ENCODE peak calls at places on chromosomes 11 and 22, in five cellular contexts. One of them, this sample, is unnamed.
A peak's percentile ranks its signal among the peaks of the same experiment; 100 is the strongest.

GRCh38 chr11:67354314-67355022 is 1.1 kb upstream of the POLD4 start:
- DNase-seq in T follicular helper cell: no peak
- DNase-seq in NCI-H460: peak; percentile 89
- DNase-seq in stimulated activated CD4-positive, alpha-beta T cell treated with anti-CD3 and anti-CD28 coated beads, Interleukin-1b, Interleukin-23, amount 100 ng/mL, for 4 hours: no peak
- DNase-seq in activated naive CD4-positive, alpha-beta T cell treated with Interleukin-2 at 50 U/mL for 16 hours: no peak
- DNase-seq in this sample: no peak

GRCh38 chr22:46596819-46597218 is 23.4 kb upstream of the GRAMD4 start:
- DNase-seq in T follicular helper cell: no peak
- DNase-seq in NCI-H460: no peak
- DNase-seq in stimulated activated CD4-positive, alpha-beta T cell treated with anti-CD3 and anti-CD28 coated beads, Interleukin-1b, Interleukin-23, amount 100 ng/mL, for 4 hours: no peak
- DNase-seq in activated naive CD4-positive, alpha-beta T cell treated with Interleukin-2 at 50 U/mL for 16 hours: no peak
- DNase-seq in this sample: no peak

GRCh38 chr11:27296406-27296994 is 66.5 kb downstream of the CCDC34 start:
- DNase-seq in T follicular helper cell: no peak
- DNase-seq in NCI-H460: peak; percentile 36
- DNase-seq in stimulated activated CD4-positive, alpha-beta T cell treated with anti-CD3 and anti-CD28 coated beads, Interleukin-1b, Interleukin-23, amount 100 ng/mL, for 4 hours: no peak
- DNase-seq in activated naive CD4-positive, alpha-beta T cell treated with Interleukin-2 at 50 U/mL for 16 hours: no peak
- DNase-seq in this sample: peak; percentile 22

GRCh38 chr11:59818572-59818971 is 8.0 kb upstream of the MRPL16 start:
- DNase-seq in T follicular helper cell: no peak
- DNase-seq in NCI-H460: no peak
- DNase-seq in stimulated activated CD4-positive, alpha-beta T cell treated with anti-CD3 and anti-CD28 coated beads, Interleukin-1b, Interleukin-23, amount 100 ng/mL, for 4 hours: no peak
- DNase-seq in activated naive CD4-positive, alpha-beta T cell treated with Interleukin-2 at 50 U/mL for 16 hours: no peak
- DNase-seq in this sample: no peak

GRCh38 chr11:109960831-109961230 is 132.4 kb upstream of the ZC3H12C start:
- DNase-seq in T follicular helper cell: no peak
- DNase-seq in NCI-H460: no peak
- DNase-seq in stimulated activated CD4-positive, alpha-beta T cell treated with anti-CD3 and anti-CD28 coated beads, Interleukin-1b, Interleukin-23, amount 100 ng/mL, for 4 hours: no peak
- DNase-seq in activated naive CD4-positive, alpha-beta T cell treated with Interleukin-2 at 50 U/mL for 16 hours: no peak
- DNase-seq in this sample: no peak

GRCh38 chr22:24137595-24137994 is 43.7 kb upstream of the SUSD2 start:
- DNase-seq in T follicular helper cell: no peak
- DNase-seq in NCI-H460: no peak
- DNase-seq in stimulated activated CD4-positive, alpha-beta T cell treated with anti-CD3 and anti-CD28 coated beads, Interleukin-1b, Interleukin-23, amount 100 ng/mL, for 4 hours: no peak
- DNase-seq in activated naive CD4-positive, alpha-beta T cell treated with Interleukin-2 at 50 U/mL for 16 hours: no peak
- DNase-seq in this sample: no peak

GRCh38 chr22:30910358-30910757 is 58.2 kb downstream of the MORC2 start:
- DNase-seq in T follicular helper cell: no peak
- DNase-seq in NCI-H460: no peak
- DNase-seq in stimulated activated CD4-positive, alpha-beta T cell treated with anti-CD3 and anti-CD28 coated beads, Interleukin-1b, Interleukin-23, amount 100 ng/mL, for 4 hours: no peak
- DNase-seq in activated naive CD4-positive, alpha-beta T cell treated with Interleukin-2 at 50 U/mL for 16 hours: no peak
- DNase-seq in this sample: no peak

GRCh38 chr22:32827061-32827602 is 25.6 kb downstream of the TIMP3 start:
- DNase-seq in T follicular helper cell: no peak
- DNase-seq in NCI-H460: no peak
- DNase-seq in stimulated activated CD4-positive, alpha-beta T cell treated with anti-CD3 and anti-CD28 coated beads, Interleukin-1b, Interleukin-23, amount 100 ng/mL, for 4 hours: no peak
- DNase-seq in activated naive CD4-positive, alpha-beta T cell treated with Interleukin-2 at 50 U/mL for 16 hours: no peak
- DNase-seq in this sample: no peak

GRCh38 chr11:6387811-6388599 is 2.3 kb upstream of the SMPD1 start:
- DNase-seq in T follicular helper cell: no peak
- DNase-seq in NCI-H460: no peak
- DNase-seq in stimulated activated CD4-positive, alpha-beta T cell treated with anti-CD3 and anti-CD28 coated beads, Interleukin-1b, Interleukin-23, amount 100 ng/mL, for 4 hours: no peak
- DNase-seq in activated naive CD4-positive, alpha-beta T cell treated with Interleukin-2 at 50 U/mL for 16 hours: no peak
- DNase-seq in this sample: no peak

GRCh38 chr22:22556995-22557925 is 1.8 kb downstream of the PRAME start:
- DNase-seq in T follicular helper cell: no peak
- DNase-seq in NCI-H460: no peak
- DNase-seq in stimulated activated CD4-positive, alpha-beta T cell treated with anti-CD3 and anti-CD28 coated beads, Interleukin-1b, Interleukin-23, amount 100 ng/mL, for 4 hours: no peak
- DNase-seq in activated naive CD4-positive, alpha-beta T cell treated with Interleukin-2 at 50 U/mL for 16 hours: no peak
- DNase-seq in this sample: no peak

GRCh38 chr22:28710889-28711285 is 30.7 kb downstream of the CHEK2 start:
- DNase-seq in T follicular helper cell: no peak
- DNase-seq in NCI-H460: peak; percentile 18
- DNase-seq in stimulated activated CD4-positive, alpha-beta T cell treated with anti-CD3 and anti-CD28 coated beads, Interleukin-1b, Interleukin-23, amount 100 ng/mL, for 4 hours: no peak
- DNase-seq in activated naive CD4-positive, alpha-beta T cell treated with Interleukin-2 at 50 U/mL for 16 hours: no peak
- DNase-seq in this sample: no peak

GRCh38 chr11:103648670-103649400 is 387.6 kb upstream of the DDI1 start:
- DNase-seq in T follicular helper cell: no peak
- DNase-seq in NCI-H460: no peak
- DNase-seq in stimulated activated CD4-positive, alpha-beta T cell treated with anti-CD3 and anti-CD28 coated beads, Interleukin-1b, Interleukin-23, amount 100 ng/mL, for 4 hours: no peak
- DNase-seq in activated naive CD4-positive, alpha-beta T cell treated with Interleukin-2 at 50 U/mL for 16 hours: no peak
- DNase-seq in this sample: no peak

GRCh38 chr11:35990170-35990569 is 46.3 kb downstream of the LDLRAD3 start:
- DNase-seq in T follicular helper cell: no peak
- DNase-seq in NCI-H460: no peak
- DNase-seq in stimulated activated CD4-positive, alpha-beta T cell treated with anti-CD3 and anti-CD28 coated beads, Interleukin-1b, Interleukin-23, amount 100 ng/mL, for 4 hours: no peak
- DNase-seq in activated naive CD4-positive, alpha-beta T cell treated with Interleukin-2 at 50 U/mL for 16 hours: no peak
- DNase-seq in this sample: no peak

GRCh38 chr11:133894956-133895549 is 49.7 kb upstream of the SPATA19 start:
- DNase-seq in T follicular helper cell: no peak
- DNase-seq in NCI-H460: no peak
- DNase-seq in stimulated activated CD4-positive, alpha-beta T cell treated with anti-CD3 and anti-CD28 coated beads, Interleukin-1b, Interleukin-23, amount 100 ng/mL, for 4 hours: no peak
- DNase-seq in activated naive CD4-positive, alpha-beta T cell treated with Interleukin-2 at 50 U/mL for 16 hours: no peak
- DNase-seq in this sample: no peak

GRCh38 chr22:36415415-36416168 is 27.8 kb upstream of the MYH9 start:
- DNase-seq in T follicular helper cell: no peak
- DNase-seq in NCI-H460: no peak
- DNase-seq in stimulated activated CD4-positive, alpha-beta T cell treated with anti-CD3 and anti-CD28 coated beads, Interleukin-1b, Interleukin-23, amount 100 ng/mL, for 4 hours: no peak
- DNase-seq in activated naive CD4-positive, alpha-beta T cell treated with Interleukin-2 at 50 U/mL for 16 hours: no peak
- DNase-seq in this sample: no peak

GRCh38 chr22:35449829-35450689 is 50.1 kb downstream of the MCM5 start:
- DNase-seq in T follicular helper cell: no peak
- DNase-seq in NCI-H460: no peak
- DNase-seq in stimulated activated CD4-positive, alpha-beta T cell treated with anti-CD3 and anti-CD28 coated beads, Interleukin-1b, Interleukin-23, amount 100 ng/mL, for 4 hours: no peak
- DNase-seq in activated naive CD4-positive, alpha-beta T cell treated with Interleukin-2 at 50 U/mL for 16 hours: no peak
- DNase-seq in this sample: no peak

GRCh38 chr11:4118107-4118506 is 23.5 kb downstream of the RRM1 start:
- DNase-seq in T follicular helper cell: no peak
- DNase-seq in NCI-H460: no peak
- DNase-seq in stimulated activated CD4-positive, alpha-beta T cell treated with anti-CD3 and anti-CD28 coated beads, Interleukin-1b, Interleukin-23, amount 100 ng/mL, for 4 hours: no peak
- DNase-seq in activated naive CD4-positive, alpha-beta T cell treated with Interleukin-2 at 50 U/mL for 16 hours: no peak
- DNase-seq in this sample: no peak

GRCh38 chr22:17264321-17265052 is 45.3 kb upstream of the ADA2 start:
- DNase-seq in T follicular helper cell: no peak
- DNase-seq in NCI-H460: no peak
- DNase-seq in stimulated activated CD4-positive, alpha-beta T cell treated with anti-CD3 and anti-CD28 coated beads, Interleukin-1b, Interleukin-23, amount 100 ng/mL, for 4 hours: no peak
- DNase-seq in activated naive CD4-positive, alpha-beta T cell treated with Interleukin-2 at 50 U/mL for 16 hours: no peak
- DNase-seq in this sample: no peak

GRCh38 chr11:2360081-2360642 is 16.9 kb upstream of the CD81 start:
- DNase-seq in T follicular helper cell: no peak
- DNase-seq in NCI-H460: no peak
- DNase-seq in stimulated activated CD4-positive, alpha-beta T cell treated with anti-CD3 and anti-CD28 coated beads, Interleukin-1b, Interleukin-23, amount 100 ng/mL, for 4 hours: no peak
- DNase-seq in activated naive CD4-positive, alpha-beta T cell treated with Interleukin-2 at 50 U/mL for 16 hours: no peak
- DNase-seq in this sample: no peak

GRCh38 chr11:34680918-34681554 is 60.1 kb downstream of the EHF start:
- DNase-seq in T follicular helper cell: no peak
- DNase-seq in NCI-H460: peak; percentile 82
- DNase-seq in stimulated activated CD4-positive, alpha-beta T cell treated with anti-CD3 and anti-CD28 coated beads, Interleukin-1b, Interleukin-23, amount 100 ng/mL, for 4 hours: no peak
- DNase-seq in activated naive CD4-positive, alpha-beta T cell treated with Interleukin-2 at 50 U/mL for 16 hours: no peak
- DNase-seq in this sample: no peak

GRCh38 chr22:48968201-48968959 is 859.3 kb downstream of the BRD1 start:
- DNase-seq in T follicular helper cell: no peak
- DNase-seq in NCI-H460: no peak
- DNase-seq in stimulated activated CD4-positive, alpha-beta T cell treated with anti-CD3 and anti-CD28 coated beads, Interleukin-1b, Interleukin-23, amount 100 ng/mL, for 4 hours: no peak
- DNase-seq in activated naive CD4-positive, alpha-beta T cell treated with Interleukin-2 at 50 U/mL for 16 hours: no peak
- DNase-seq in this sample: no peak

GRCh38 chr22:45302047-45302446 is 7.7 kb upstream of the FAM118A start:
- DNase-seq in T follicular helper cell: no peak
- DNase-seq in NCI-H460: peak; percentile 28
- DNase-seq in stimulated activated CD4-positive, alpha-beta T cell treated with anti-CD3 and anti-CD28 coated beads, Interleukin-1b, Interleukin-23, amount 100 ng/mL, for 4 hours: no peak
- DNase-seq in activated naive CD4-positive, alpha-beta T cell treated with Interleukin-2 at 50 U/mL for 16 hours: no peak
- DNase-seq in this sample: no peak

GRCh38 chr22:46031965-46032851 is 55.2 kb upstream of the WNT7B start:
- DNase-seq in T follicular helper cell: no peak
- DNase-seq in NCI-H460: no peak
- DNase-seq in stimulated activated CD4-positive, alpha-beta T cell treated with anti-CD3 and anti-CD28 coated beads, Interleukin-1b, Interleukin-23, amount 100 ng/mL, for 4 hours: no peak
- DNase-seq in activated naive CD4-positive, alpha-beta T cell treated with Interleukin-2 at 50 U/mL for 16 hours: no peak
- DNase-seq in this sample: no peak

GRCh38 chr22:44338183-44338812 is 25.5 kb upstream of the SHISAL1 start:
- DNase-seq in T follicular helper cell: no peak
- DNase-seq in NCI-H460: no peak
- DNase-seq in stimulated activated CD4-positive, alpha-beta T cell treated with anti-CD3 and anti-CD28 coated beads, Interleukin-1b, Interleukin-23, amount 100 ng/mL, for 4 hours: no peak
- DNase-seq in activated naive CD4-positive, alpha-beta T cell treated with Interleukin-2 at 50 U/mL for 16 hours: no peak
- DNase-seq in this sample: no peak

GRCh38 chr11:241634-242033 is 4.9 kb downstream of the PSMD13 start:
- DNase-seq in T follicular helper cell: no peak
- DNase-seq in NCI-H460: no peak
- DNase-seq in stimulated activated CD4-positive, alpha-beta T cell treated with anti-CD3 and anti-CD28 coated beads, Interleukin-1b, Interleukin-23, amount 100 ng/mL, for 4 hours: no peak
- DNase-seq in activated naive CD4-positive, alpha-beta T cell treated with Interleukin-2 at 50 U/mL for 16 hours: no peak
- DNase-seq in this sample: no peak

GRCh38 chr22:42879371-42880021 is 22.4 kb upstream of the ARFGAP3 start:
- DNase-seq in T follicular helper cell: no peak
- DNase-seq in NCI-H460: no peak
- DNase-seq in stimulated activated CD4-positive, alpha-beta T cell treated with anti-CD3 and anti-CD28 coated beads, Interleukin-1b, Interleukin-23, amount 100 ng/mL, for 4 hours: no peak
- DNase-seq in activated naive CD4-positive, alpha-beta T cell treated with Interleukin-2 at 50 U/mL for 16 hours: no peak
- DNase-seq in this sample: no peak

GRCh38 chr11:99534812-99535211 is 514.1 kb downstream of the CNTN5 start:
- DNase-seq in T follicular helper cell: no peak
- DNase-seq in NCI-H460: no peak
- DNase-seq in stimulated activated CD4-positive, alpha-beta T cell treated with anti-CD3 and anti-CD28 coated beads, Interleukin-1b, Interleukin-23, amount 100 ng/mL, for 4 hours: no peak
- DNase-seq in activated naive CD4-positive, alpha-beta T cell treated with Interleukin-2 at 50 U/mL for 16 hours: no peak
- DNase-seq in this sample: no peak

GRCh38 chr22:45298934-45299505 is 10.7 kb upstream of the FAM118A start:
- DNase-seq in T follicular helper cell: no peak
- DNase-seq in NCI-H460: no peak
- DNase-seq in stimulated activated CD4-positive, alpha-beta T cell treated with anti-CD3 and anti-CD28 coated beads, Interleukin-1b, Interleukin-23, amount 100 ng/mL, for 4 hours: no peak
- DNase-seq in activated naive CD4-positive, alpha-beta T cell treated with Interleukin-2 at 50 U/mL for 16 hours: no peak
- DNase-seq in this sample: no peak

GRCh38 chr11:2775626-2776350 is 76.0 kb upstream of the KCNQ1OT1 start:
- DNase-seq in T follicular helper cell: no peak
- DNase-seq in NCI-H460: no peak
- DNase-seq in stimulated activated CD4-positive, alpha-beta T cell treated with anti-CD3 and anti-CD28 coated beads, Interleukin-1b, Interleukin-23, amount 100 ng/mL, for 4 hours: no peak
- DNase-seq in activated naive CD4-positive, alpha-beta T cell treated with Interleukin-2 at 50 U/mL for 16 hours: no peak
- DNase-seq in this sample: no peak

GRCh38 chr22:41280065-41280464 is 5.9 kb downstream of the RANGAP1 start:
- DNase-seq in T follicular helper cell: no peak
- DNase-seq in NCI-H460: no peak
- DNase-seq in stimulated activated CD4-positive, alpha-beta T cell treated with anti-CD3 and anti-CD28 coated beads, Interleukin-1b, Interleukin-23, amount 100 ng/mL, for 4 hours: no peak
- DNase-seq in activated naive CD4-positive, alpha-beta T cell treated with Interleukin-2 at 50 U/mL for 16 hours: no peak
- DNase-seq in this sample: no peak

GRCh38 chr22:22358136-22358535 is 113.5 kb downstream of the VPREB1 start:
- DNase-seq in T follicular helper cell: no peak
- DNase-seq in NCI-H460: no peak
- DNase-seq in stimulated activated CD4-positive, alpha-beta T cell treated with anti-CD3 and anti-CD28 coated beads, Interleukin-1b, Interleukin-23, amount 100 ng/mL, for 4 hours: no peak
- DNase-seq in activated naive CD4-positive, alpha-beta T cell treated with Interleukin-2 at 50 U/mL for 16 hours: no peak
- DNase-seq in this sample: no peak

This sample was measured in NCI-H1092.